ENCODE peak calls at places on chromosomes 11 and 22, in ten cellular contexts. D is gastrocnemius medialis; S is tibial nerve; Z is breast epithelium; C is CD8-positive, alpha-beta T cell; A is small intestine; X is GM23338; Y is Karpas-422; G is colonic mucosa; H is H9. I is an unnamed sample.

GRCh38 chr11:43556269-43556668 is 124.3 kb upstream of the HSD17B12 start:
- DNase-seq in D (no peak), S (no peak), Z (no peak), C (no peak), A (no peak), X (peak; percentile 27), Y (no peak), G (no peak), H (no peak), I (no peak)

GRCh38 chr11:16963316-16963876 is 50.8 kb downstream of the PLEKHA7 start:
- DNase-seq in D (no peak), S (no peak), Z (no peak), C (no peak), A (no peak), X (no peak), Y (no peak), G (no peak), H (no peak), I (no peak)

GRCh38 chr22:27241430-27242110 is 560.0 kb downstream of the MN1 start:
- DNase-seq in D (no peak), S (no peak), Z (no peak), C (no peak), A (no peak), X (no peak), Y (no peak), G (no peak), H (no peak), I (no peak)

GRCh38 chr11:11501546-11502274 is 120.1 kb downstream of the GALNT18 start:
- DNase-seq in D (no peak), S (no peak), Z (no peak), C (no peak), A (no peak), X (no peak), Y (no peak), G (peak; percentile 40), H (no peak), I (no peak)

GRCh38 chr11:74816664-74817063 is 68.0 kb downstream of the RNF169 start:
- DNase-seq in D (no peak), S (no peak), Z (no peak), C (no peak), A (no peak), X (no peak), Y (no peak), G (no peak), H (no peak), I (no peak)

GRCh38 chr11:93288079-93288478 is 42.5 kb upstream of the DEUP1 start:
- DNase-seq in D (no peak), S (no peak), Z (no peak), C (no peak), A (no peak), X (no peak), Y (no peak), G (no peak), H (no peak), I (no peak)

GRCh38 chr22:40453676-40454075 is 83.3 kb downstream of the SGSM3 start:
- DNase-seq in D (no peak), S (no peak), Z (no peak), C (no peak), A (no peak), X (no peak), Y (no peak), G (no peak), H (no peak), I (no peak)

GRCh38 chr11:73950869-73951710 is at the start of gene DNAJB13:
- DNase-seq in D (no peak), S (no peak), Z (no peak), C (no peak), A (peak; percentile 40), X (peak; percentile 88), Y (peak; percentile 89), G (no peak), H (peak; percentile 79), I (no peak)

GRCh38 chr11:13577881-13578280 is 82.1 kb upstream of the PTH start:
- DNase-seq in D (no peak), S (no peak), Z (no peak), C (no peak), A (no peak), X (no peak), Y (no peak), G (no peak), H (no peak), I (no peak)

GRCh38 chr22:26550498-26551033 is 38.3 kb upstream of the TFIP11 start:
- DNase-seq in D (no peak), S (no peak), Z (no peak), C (no peak), A (no peak), X (peak; percentile 36), Y (no peak), G (no peak), H (no peak), I (no peak)

GRCh38 chr11:126113963-126114362 is 51.3 kb upstream of the CDON start:
- DNase-seq in D (no peak), S (no peak), Z (no peak), C (no peak), A (no peak), X (no peak), Y (no peak), G (no peak), H (no peak), I (no peak)

GRCh38 chr11:126113515-126113957 is 50.9 kb upstream of the CDON start:
- DNase-seq in D (peak; percentile 92), S (peak; percentile 68), Z (peak; percentile 84), C (no peak), A (peak; percentile 99), X (no peak), Y (no peak), G (peak; percentile 89), H (no peak), I (no peak)

GRCh38 chr11:126115820-126116319 is 53.2 kb upstream of the CDON start:
- DNase-seq in D (peak; percentile 41), S (peak; percentile 73), Z (peak; percentile 75), C (no peak), A (peak; percentile 83), X (peak; percentile 39), Y (no peak), G (peak; percentile 72), H (no peak), I (no peak)

GRCh38 chr11:126115253-126115540 is 52.5 kb upstream of the CDON start:
- DNase-seq in D (no peak), S (no peak), Z (no peak), C (no peak), A (peak; percentile 47), X (no peak), Y (no peak), G (peak; percentile 47), H (no peak), I (no peak)

GRCh38 chr11:126114486-126115252 is 52.0 kb upstream of the CDON start:
- DNase-seq in D (no peak), S (no peak), Z (no peak), C (no peak), A (no peak), X (no peak), Y (no peak), G (no peak), H (no peak), I (no peak)
- H3K27ac ChIP-seq in D (peak overlapping the region; percentile 79), S (peak overlapping the region; percentile 91), Z (peak overlapping the region; percentile 84), C (no peak overlapping the region), A (peak overlapping the region; percentile 84), X (no peak overlapping the region), Y (no peak overlapping the region), G (peak overlapping the region; percentile 56), H (no peak overlapping the region), I (no peak overlapping the region)

GRCh38 chr11:63761870-63762661 is 6.5 kb downstream of the ZFTA start:
- DNase-seq in D (no peak), S (no peak), Z (no peak), C (no peak), A (no peak), X (peak; percentile 96), Y (no peak), G (peak; percentile 32), H (peak; percentile 88), I (no peak)

GRCh38 chr11:63761173-63761572 is 7.4 kb downstream of the ZFTA start:
- DNase-seq in D (no peak), S (no peak), Z (no peak), C (no peak), A (no peak), X (peak; percentile 84), Y (no peak), G (no peak), H (peak; percentile 80), I (no peak)

GRCh38 chr11:63763506-63764200 is 4.9 kb downstream of the ZFTA start:
- DNase-seq in D (no peak), S (no peak), Z (no peak), C (no peak), A (no peak), X (peak; percentile 91), Y (no peak), G (peak; percentile 27), H (peak; percentile 91), I (no peak)

GRCh38 chr11:63764201-63764711 is 4.3 kb downstream of the ZFTA start:
- DNase-seq in D (no peak), S (no peak), Z (no peak), C (no peak), A (no peak), X (no peak), Y (no peak), G (no peak), H (no peak), I (no peak)

GRCh38 chr11:63762662-63763505 is 5.7 kb downstream of the ZFTA start:
- DNase-seq in D (no peak), S (no peak), Z (no peak), C (no peak), A (peak; percentile 30), X (peak; percentile 71), Y (no peak), G (peak; percentile 64), H (peak; percentile 58), I (no peak)
- H3K27ac ChIP-seq in D (peak overlapping the region; percentile 49), S (peak overlapping the region; percentile 92), Z (peak overlapping the region; percentile 88), C (no peak overlapping the region), A (no peak overlapping the region), X (peak overlapping the region; percentile 95), Y (no peak overlapping the region), G (peak overlapping the region; percentile 40), H (no peak overlapping the region), I (no peak overlapping the region)

GRCh38 chr11:36057372-36058045 is 113.6 kb downstream of the LDLRAD3 start:
- DNase-seq in D (peak; percentile 28), S (peak; percentile 70), Z (no peak), C (no peak), A (no peak), X (no peak), Y (no peak), G (no peak), H (no peak), I (no peak)
- H3K27ac ChIP-seq in D (peak overlapping the region; percentile 40), S (peak overlapping the region; percentile 69), Z (peak overlapping the region; percentile 52), C (no peak overlapping the region), A (peak overlapping the region; percentile 73), X (no peak overlapping the region), Y (no peak overlapping the region), G (no peak overlapping the region), H (no peak overlapping the region), I (no peak overlapping the region)

DNA sequence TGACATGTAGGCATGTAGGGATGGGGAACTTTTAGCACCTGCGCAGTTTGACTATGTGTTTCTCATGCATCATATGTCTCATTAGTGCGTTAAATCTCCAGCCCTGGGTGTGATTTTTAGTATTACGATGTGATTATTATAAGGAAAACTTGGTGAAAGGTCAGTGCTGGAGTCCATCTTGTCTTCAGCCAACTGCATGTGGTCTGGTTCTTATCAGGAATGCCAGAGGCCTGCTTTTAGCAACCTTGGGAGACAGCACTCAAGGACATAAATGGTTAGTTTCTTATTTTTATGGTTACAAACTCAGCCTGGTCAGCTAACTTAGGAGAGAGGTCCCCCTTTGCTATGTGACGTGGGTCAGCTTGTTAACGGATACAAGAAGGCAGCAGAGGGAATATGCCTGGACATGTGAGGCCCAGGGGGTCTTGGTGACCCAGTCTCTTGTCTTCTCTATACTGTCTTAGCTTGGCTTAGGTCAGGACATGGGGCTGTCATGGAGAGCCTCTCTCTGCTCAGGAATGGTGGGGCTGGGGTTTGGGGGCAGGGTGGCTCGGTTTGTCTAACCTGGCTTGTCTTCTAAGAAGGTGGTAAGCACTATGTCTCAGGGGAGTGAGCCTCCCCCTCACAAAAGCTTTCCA is 21.5 kb downstream of the KCTD21 start:
- DNase-seq in D (no peak), S (no peak), Z (no peak), C (no peak), A (no peak), X (no peak), Y (no peak), G (no peak), H (no peak), I (no peak)
- H3K27ac ChIP-seq in D (no peak overlapping the region), S (peak overlapping the region; percentile 4), Z (peak overlapping the region; percentile 12), C (no peak overlapping the region), A (no peak overlapping the region), X (no peak overlapping the region), Y (no peak overlapping the region), G (no peak overlapping the region), H (no peak overlapping the region), I (no peak overlapping the region)